ENCODE peak calls at places on chromosomes 1 and 21, in six cellular contexts. X is neural progenitor cell, K is H7, W is heart right ventricle, S is stomach, Q is lung. R is an unnamed sample. For H3K27me3, the result is how much of the 10 kb centered on the place peaks cover.

GRCh38 chr1:234597894-234598293 is 12.1 kb downstream of the IRF2BP2 start:
- DNase-seq in X (peak), K (peak), W (no peak), S (peak), Q (no peak), R (no peak)

GRCh38 chr21:15841856-15842564 is 112.2 kb downstream of the USP25 start:
- DNase-seq in X (no peak), K (no peak), W (no peak), S (no peak), Q (no peak), R (no peak)

GRCh38 chr1:235933483-235934116 is 66.9 kb upstream of the LYST start:
- DNase-seq in X (no peak), K (peak), W (no peak), S (no peak), Q (no peak), R (no peak)

GRCh38 chr1:154847891-154848290 is 22.2 kb downstream of the KCNN3 start:
- DNase-seq in X (no peak), K (no peak), W (peak), S (no peak), Q (no peak), R (peak)

GRCh38 chr1:24910751-24911650 is 19.1 kb downstream of the RUNX3 start:
- DNase-seq in X (no peak), K (peak), W (no peak), S (peak), Q (no peak), R (no peak)

GRCh38 chr1:107057197-107058133 is 991 bp downstream of the PRMT6 start:
- DNase-seq in X (peak), K (peak), W (peak), S (peak), Q (peak), R (peak)

GRCh38 chr21:32456497-32456918 is 44.0 kb downstream of the EVA1C start:
- DNase-seq in X (no peak), K (no peak), W (no peak), S (no peak), Q (no peak), R (peak)

GRCh38 chr1:29924017-29924431 is 687.7 kb downstream of the PTPRU start:
- DNase-seq in X (no peak), K (peak), W (no peak), S (no peak), Q (no peak), R (no peak)

GRCh38 chr21:24428539-24429186 is 1178.6 kb downstream of the MRPL39 start:
- DNase-seq in X (no peak), K (no peak), W (no peak), S (no peak), Q (no peak), R (no peak)

GRCh38 chr1:246280551-246280950 is 226.5 kb downstream of the SMYD3 start:
- DNase-seq in X (no peak), K (no peak), W (no peak), S (no peak), Q (no peak), R (no peak)

GRCh38 chr1:225813250-225813964 is 3.5 kb downstream of the EPHX1 start:
- DNase-seq in X (peak), K (peak), W (peak), S (peak), Q (peak), R (peak)

GRCh38 chr21:38277501-38278111 is 20.8 kb downstream of the KCNJ15 start:
- DNase-seq in X (no peak), K (no peak), W (no peak), S (no peak), Q (no peak), R (no peak)

GRCh38 chr1:246527402-246528088 is 20.5 kb upstream of the SMYD3 start:
- DNase-seq in X (no peak), K (no peak), W (no peak), S (no peak), Q (no peak), R (no peak)

GRCh38 chr21:37842163-37842919 is 73.9 kb downstream of the KCNJ6 start:
- DNase-seq in X (no peak), K (no peak), W (no peak), S (no peak), Q (no peak), R (no peak)

GRCh38 chr1:100448371-100448770 is 89.6 kb upstream of the GPR88 start:
- DNase-seq in X (no peak), K (no peak), W (no peak), S (peak), Q (no peak), R (no peak)

GRCh38 chr1:10539411-10540043 is 64.8 kb downstream of the PEX14 start:
- DNase-seq in X (no peak), K (no peak), W (no peak), S (no peak), Q (no peak), R (no peak)

GRCh38 chr1:101112051-101112770 is 86.6 kb upstream of the DPH5 start:
- DNase-seq in X (peak), K (no peak), W (peak), S (no peak), Q (no peak), R (peak)

GRCh38 chr1:41712687-41713086 is 206.0 kb downstream of the HIVEP3 start:
- DNase-seq in X (no peak), K (no peak), W (peak), S (no peak), Q (no peak), R (no peak)

GRCh38 chr1:100703716-100704115 is 15.8 kb upstream of the VCAM1 start:
- DNase-seq in X (no peak), K (no peak), W (no peak), S (no peak), Q (no peak), R (no peak)

GRCh38 chr1:231159202-231159962 is 2.5 kb upstream of the TRIM67 start:
- DNase-seq in X (no peak), K (no peak), W (no peak), S (no peak), Q (no peak), R (no peak)
- H3K27me3 ChIP-seq in X (half or more), K (half or more), W (under half), S (under half), Q (under half), R (under half)

DNA sequence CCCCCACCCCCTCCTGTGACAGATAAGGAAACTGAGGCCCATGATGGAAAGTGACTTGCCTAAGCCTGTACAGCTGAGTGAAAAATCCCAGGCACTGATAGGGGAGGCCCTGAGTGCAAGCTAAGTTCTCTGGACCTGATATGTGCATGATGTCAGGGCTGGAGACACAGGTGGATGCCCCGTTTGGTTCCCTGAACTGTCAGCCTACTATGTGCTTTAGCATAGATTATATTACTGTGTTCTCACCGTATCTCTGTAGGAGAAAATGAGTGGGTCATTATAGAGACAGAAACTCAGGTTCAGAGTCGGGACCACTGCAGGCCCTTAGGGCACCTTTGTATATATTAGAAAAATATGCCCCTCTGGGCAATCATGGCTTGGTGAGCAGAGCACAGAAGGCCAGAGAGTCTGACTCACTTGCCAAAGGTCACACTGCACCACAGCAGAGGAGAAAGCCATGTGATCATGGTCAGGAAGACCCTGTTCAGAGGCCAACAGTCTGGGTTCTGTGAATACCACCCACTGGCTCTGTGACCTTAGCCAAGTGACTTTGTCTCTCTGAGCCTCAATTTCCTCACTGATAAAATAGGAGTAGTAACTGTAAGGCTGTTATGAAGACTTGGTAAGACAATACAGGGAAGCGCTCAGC is 145.8 kb upstream of the WNT4 start:
- DNase-seq in X (no peak), K (peak), W (no peak), S (peak), Q (no peak), R (no peak)
- H3K27me3 ChIP-seq in X (under half), K (under half), W (under half), S (under half), Q (under half), R (under half)

DNA sequence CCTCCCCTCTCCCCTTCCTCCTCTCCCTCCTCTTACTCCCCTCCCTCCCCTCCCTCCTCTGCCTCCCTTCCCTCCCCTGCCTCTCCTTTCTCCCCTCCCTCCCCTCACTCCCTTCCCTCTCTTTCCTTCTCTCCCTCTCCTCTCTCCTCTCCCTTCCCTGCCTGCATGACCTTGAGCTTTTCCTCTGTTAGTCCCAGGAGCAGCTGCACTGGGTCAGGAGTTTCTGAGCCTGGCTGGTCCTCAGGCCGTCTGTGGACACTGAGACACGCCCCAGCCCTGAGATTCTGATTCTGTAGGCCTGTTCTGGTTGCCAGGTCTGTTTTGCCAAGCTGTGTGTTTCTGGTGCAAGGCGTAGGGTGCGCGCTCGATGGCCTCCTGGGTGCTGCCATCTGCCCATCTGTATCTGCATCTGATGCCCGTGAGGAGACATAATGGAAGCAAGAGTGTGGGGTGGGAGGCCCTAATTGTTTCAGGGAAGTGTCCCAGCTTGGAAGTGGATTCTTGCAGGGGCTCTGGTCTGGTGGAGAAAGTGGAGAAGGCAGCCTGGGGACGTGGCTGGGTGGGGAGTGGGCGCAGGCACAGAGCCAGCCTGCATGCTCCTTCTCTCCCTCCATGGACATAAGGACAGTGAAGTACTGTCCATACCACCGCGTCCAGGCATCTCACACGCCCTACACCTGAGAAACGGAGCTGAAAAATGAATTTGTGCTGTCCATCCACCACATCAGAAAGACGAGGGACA is 97.2 kb downstream of the WDR4 start:
- DNase-seq in X (no peak), K (peak), W (no peak), S (peak), Q (no peak), R (no peak)
- H3K27me3 ChIP-seq in X (under half), K (under half), W (under half), S (under half), Q (under half), R (under half)

DNA sequence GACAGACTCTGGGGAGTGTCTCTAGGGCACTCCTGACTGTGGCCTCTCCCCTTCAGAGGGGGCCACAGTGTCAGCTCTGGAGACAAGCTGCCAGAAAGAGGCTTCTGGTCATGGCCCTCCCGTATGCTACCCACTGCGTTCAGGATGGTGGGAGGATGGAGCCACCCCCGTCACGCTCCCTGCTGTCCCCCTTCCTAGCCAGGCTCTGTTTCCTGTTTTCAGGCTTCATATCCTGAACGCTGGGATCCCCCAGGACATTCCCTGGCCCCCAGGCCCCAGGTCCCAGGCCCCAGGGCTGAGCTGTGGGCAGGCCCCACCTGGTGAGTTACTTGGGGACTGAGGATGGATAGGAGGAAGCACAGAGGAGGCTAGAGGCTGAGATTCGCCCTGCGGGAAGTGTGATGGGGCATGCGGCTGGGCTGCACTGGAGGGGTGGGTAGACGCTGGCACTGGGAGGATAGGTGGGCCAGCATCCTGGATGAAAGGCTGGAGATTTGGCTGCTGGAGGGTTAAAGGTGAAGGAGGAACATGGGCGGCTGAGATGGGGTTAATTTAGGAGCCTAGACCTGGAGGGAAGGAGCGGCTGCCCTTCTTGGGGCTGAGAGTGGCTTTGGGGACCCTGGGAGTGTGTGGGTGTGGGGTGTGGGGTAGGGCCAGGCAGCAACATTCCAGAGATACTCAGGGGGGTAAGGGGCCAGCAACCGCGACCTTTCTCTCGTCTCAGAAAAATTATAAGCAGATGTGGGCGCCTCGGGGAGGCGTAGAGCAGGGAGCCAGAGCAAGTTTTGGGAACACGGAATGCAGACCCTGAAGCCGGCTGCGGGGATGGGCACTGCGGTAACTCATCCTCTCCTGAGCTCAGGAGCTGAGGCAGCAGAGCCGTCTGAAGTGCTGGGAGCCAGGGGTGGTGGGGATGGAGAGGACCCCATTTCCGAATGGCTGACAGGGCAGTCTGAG is 8.7 kb downstream of the PEAR1 start:
- DNase-seq in X (no peak), K (no peak), W (no peak), S (no peak), Q (no peak), R (no peak)
- H3K27me3 ChIP-seq in X (under half), K (under half), W (under half), S (under half), Q (under half), R (under half)

DNA sequence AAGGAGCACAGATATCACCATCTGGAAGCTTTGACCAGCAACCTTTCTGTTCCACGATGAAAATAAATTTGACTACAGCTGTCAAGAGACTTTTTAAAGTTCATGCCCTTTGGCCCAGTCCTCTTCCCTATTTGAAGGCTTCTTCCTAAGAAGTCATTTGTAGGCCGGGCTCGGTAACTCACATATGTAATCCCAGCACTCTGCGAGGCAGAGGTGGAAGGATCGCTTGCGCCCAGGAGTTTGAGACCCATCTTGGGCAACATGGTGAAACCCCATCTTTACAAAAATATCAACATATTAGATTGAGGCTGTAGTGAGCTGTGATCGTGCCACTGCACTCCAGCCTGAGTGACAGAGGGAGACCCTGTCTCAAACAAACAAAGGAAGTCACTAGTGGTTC is 58.3 kb upstream of the IFFO2 start:
- DNase-seq in X (no peak), K (no peak), W (no peak), S (no peak), Q (no peak), R (no peak)
- H3K27me3 ChIP-seq in X (under half), K (under half), W (under half), S (under half), Q (under half), R (under half)

R was measured in uterus.